ENCODE peak calls at places on chromosomes 13 and 19, in four cellular contexts. W, A, J and M are unnamed samples.
A peak's percentile ranks its signal among the peaks of the same experiment; 100 is the strongest.

GRCh38 chr19:12884926-12885748 is 1.9 kb downstream of the KLF1 start:
- DNase-seq in W (peak; percentile 2), A (no peak), J (peak; percentile 67), M (peak; percentile 30)

GRCh38 chr13:27622102-27622820 is 569 bp downstream of the POLR1D start:
- DNase-seq in W (no peak), A (no peak), J (no peak), M (peak; percentile 60)

GRCh38 chr13:114050536-114051450 is 76.9 kb upstream of the C13orf46 start:
- DNase-seq in W (no peak), A (no peak), J (no peak), M (no peak)

GRCh38 chr13:44142911-44143665 is 230.5 kb upstream of the SERP2 start:
- DNase-seq in W (no peak), A (no peak), J (no peak), M (peak; percentile 47)

GRCh38 chr19:17058236-17058635 is 17.0 kb downstream of the HAUS8 start:
- DNase-seq in W (no peak), A (no peak), J (no peak), M (peak; percentile 32)

GRCh38 chr13:21733475-21734311 is 62.8 kb downstream of the FGF9 start:
- DNase-seq in W (no peak), A (no peak), J (no peak), M (no peak)

GRCh38 chr19:58330458-58330857 is 3.7 kb downstream of the ZSCAN22 start:
- DNase-seq in W (peak; percentile 69), A (no peak), J (no peak), M (peak; percentile 82)

GRCh38 chr19:44889830-44890365 is 1.2 kb upstream of the TOMM40 start:
- DNase-seq in W (no peak), A (no peak), J (no peak), M (no peak)

GRCh38 chr19:45615795-45616708 is 14.0 kb upstream of the GPR4 start:
- DNase-seq in W (no peak), A (peak; percentile 43), J (peak; percentile 92), M (peak; percentile 81)

GRCh38 chr13:21014666-21015170 is 46.7 kb downstream of the LATS2 start:
- DNase-seq in W (no peak), A (peak; percentile 82), J (peak; percentile 69), M (peak; percentile 87)

GRCh38 chr19:14472202-14472961 is 2.8 kb downstream of the PTGER1 start:
- DNase-seq in W (peak; percentile 10), A (no peak), J (peak; percentile 83), M (peak; percentile 66)

GRCh38 chr13:44718467-44718866 is 142.3 kb upstream of the TSC22D1 start:
- DNase-seq in W (no peak), A (no peak), J (no peak), M (no peak)

GRCh38 chr19:42285546-42285945 is 16.4 kb upstream of the PRR19 start:
- DNase-seq in W (no peak), A (no peak), J (no peak), M (no peak)

GRCh38 chr13:111665691-111666095 is 345.3 kb downstream of the TEX29 start:
- DNase-seq in W (no peak), A (no peak), J (no peak), M (no peak)

GRCh38 chr13:32674503-32674902 is 88.3 kb downstream of the PDS5B start:
- DNase-seq in W (no peak), A (no peak), J (no peak), M (no peak)

GRCh38 chr13:40813662-40814454 is 24.4 kb downstream of the SLC25A15 start:
- DNase-seq in W (no peak), A (peak; percentile 10), J (no peak), M (peak; percentile 32)

GRCh38 chr13:102399791-102400618 is 1.8 kb downstream of the FGF14 start:
- DNase-seq in W (no peak), A (no peak), J (peak; percentile 33), M (peak; percentile 14)

GRCh38 chr13:113034451-113035208 is 65.6 kb downstream of the MCF2L start:
- DNase-seq in W (no peak), A (peak; percentile 29), J (peak; percentile 58), M (peak; percentile 52)

GRCh38 chr19:54949412-54949811 is 2.1 kb upstream of the NLRP7 start:
- DNase-seq in W (no peak), A (no peak), J (no peak), M (no peak)

GRCh38 chr19:13790354-13790753 is 4.9 kb upstream of the ZSWIM4 start:
- DNase-seq in W (no peak), A (no peak), J (no peak), M (no peak)

GRCh38 chr13:34179481-34179880 is 361.5 kb downstream of the RFC3 start:
- DNase-seq in W (no peak), A (no peak), J (no peak), M (no peak)

GRCh38 chr13:98525852-98526512 is 50.9 kb downstream of the STK24 start:
- DNase-seq in W (no peak), A (no peak), J (no peak), M (no peak)

GRCh38 chr13:79997244-79997643 is 343.7 kb downstream of the SPRY2 start:
- DNase-seq in W (no peak), A (no peak), J (no peak), M (peak; percentile 51)

GRCh38 chr13:92175330-92175729 is 776.9 kb downstream of the GPC5 start:
- DNase-seq in W (no peak), A (peak; percentile 69), J (peak; percentile 20), M (peak; percentile 79)

GRCh38 chr13:106507560-106508274 is 27.7 kb downstream of the EFNB2 start:
- DNase-seq in W (no peak), A (peak; percentile 93), J (no peak), M (peak; percentile 94)

GRCh38 chr19:15421726-15422260 is 3.0 kb upstream of the AKAP8L start:
- DNase-seq in W (peak; percentile 24), A (no peak), J (no peak), M (no peak)

GRCh38 chr19:29294343-29294811 is 81.4 kb upstream of the UQCRFS1 start:
- DNase-seq in W (no peak), A (no peak), J (no peak), M (no peak)

GRCh38 chr13:77896536-77896935 is 22.1 kb downstream of the EDNRB start:
- DNase-seq in W (no peak), A (no peak), J (peak; percentile 27), M (peak; percentile 38)

GRCh38 chr19:39310558-39311311 is 9.9 kb downstream of the LRFN1 start:
- DNase-seq in W (no peak), A (no peak), J (no peak), M (no peak)

GRCh38 chr13:31895687-31896086 is 135.9 kb upstream of the FRY start:
- DNase-seq in W (no peak), A (no peak), J (no peak), M (no peak)

GRCh38 chr19:8731428-8732169 is 10.2 kb downstream of the OR2Z1 start:
- DNase-seq in W (no peak), A (no peak), J (no peak), M (no peak)

GRCh38 chr13:46656786-46657185 is 103.8 kb downstream of the LRCH1 start:
- DNase-seq in W (no peak), A (no peak), J (no peak), M (no peak)